ENCODE peak calls at places on chromosome 4, in seven cellular contexts. X is fibroblast of the aortic adventitia, O is RPMI7951, Z is NCI-H1092, N is suprapubic skin, L is GM23248, S is choroid plexus epithelial cell. K is an unnamed sample.

GRCh38 chr4:53507671-53508286 is 83.5 kb downstream of the LNX1 start:
- DNase-seq in X (peak), O (peak), N (no peak), L (peak), Z (no peak), S (peak), K (peak)

GRCh38 chr4:129675036-129675435 is 579.1 kb downstream of the C4orf33 start:
- DNase-seq in L (no peak), Z (no peak), S (no peak), O (no peak), X (no peak), N (no peak), K (no peak)

GRCh38 chr4:117134386-117134785 is 49.0 kb upstream of the TRAM1L1 start:
- DNase-seq in Z (no peak), L (peak), N (no peak), O (peak), S (peak), X (peak), K (peak)

GRCh38 chr4:9866931-9867330 is 85.5 kb downstream of the DRD5 start:
- DNase-seq in O (no peak), Z (no peak), N (no peak), S (no peak), L (no peak), X (no peak), K (no peak)

GRCh38 chr4:40193018-40193571 is 3.7 kb upstream of the RHOH start:
- DNase-seq in S (no peak), X (no peak), L (no peak), O (no peak), N (no peak), Z (no peak), K (no peak)

GRCh38 chr4:83219344-83219990 is 65.1 kb downstream of the COQ2 start:
- DNase-seq in S (no peak), N (no peak), X (peak), Z (no peak), O (peak), L (peak), K (no peak)

GRCh38 chr4:72312032-72312650 is 256.9 kb downstream of the ADAMTS3 start:
- DNase-seq in X (peak), Z (no peak), O (peak), L (peak), N (peak), S (peak), K (peak)

GRCh38 chr4:179625391-179625790 is 2183.2 kb upstream of the AGA start:
- DNase-seq in X (peak), O (peak), N (no peak), Z (no peak), S (peak), L (peak), K (no peak)

GRCh38 chr4:43330288-43330687 is 437.8 kb downstream of the GRXCR1 start:
- DNase-seq in S (peak), L (peak), Z (no peak), X (peak), O (peak), N (no peak), K (no peak)

GRCh38 chr4:75490155-75490554 is 24.0 kb downstream of the RCHY1 start:
- DNase-seq in L (peak), S (peak), Z (no peak), O (no peak), N (no peak), X (peak), K (no peak)

GRCh38 chr4:94933799-94934198 is 176.0 kb downstream of the BMPR1B start:
- DNase-seq in N (no peak), O (no peak), L (no peak), Z (no peak), S (peak), X (peak), K (no peak)

GRCh38 chr4:6104541-6105130 is 86.4 kb upstream of the C4orf50 start:
- DNase-seq in O (no peak), Z (no peak), L (no peak), N (peak), X (no peak), S (no peak), K (no peak)

GRCh38 chr4:18860836-18861530 is 839.4 kb upstream of the LCORL start:
- DNase-seq in L (no peak), N (no peak), X (no peak), O (no peak), Z (no peak), S (no peak), K (no peak)

GRCh38 chr4:44660396-44660795 is 9.0 kb upstream of the YIPF7 start:
- DNase-seq in Z (no peak), N (no peak), S (no peak), L (peak), O (peak), X (no peak), K (no peak)

GRCh38 chr4:75733369-75733768 is 9.0 kb downstream of the USO1 start:
- DNase-seq in O (no peak), X (no peak), N (no peak), Z (no peak), L (peak), S (peak), K (no peak)

GRCh38 chr4:89293299-89293698 is 14.3 kb downstream of the GPRIN3 start:
- DNase-seq in O (no peak), S (no peak), Z (no peak), L (no peak), X (no peak), N (no peak), K (no peak)

GRCh38 chr4:104868533-104868932 is 278.1 kb upstream of the TET2 start:
- DNase-seq in O (no peak), X (no peak), L (no peak), S (no peak), Z (no peak), N (no peak), K (no peak)

GRCh38 chr4:104501290-104501689 is 6.6 kb upstream of the CXXC4 start:
- DNase-seq in O (no peak), L (no peak), N (no peak), X (no peak), S (no peak), Z (no peak), K (peak)

GRCh38 chr4:37879365-37879764 is 11.5 kb upstream of the TBC1D1 start:
- DNase-seq in S (no peak), X (no peak), L (no peak), O (no peak), Z (no peak), N (no peak), K (no peak)

GRCh38 chr4:157270108-157270507 is 49.6 kb downstream of the GRIA2 start:
- DNase-seq in L (no peak), N (no peak), S (no peak), X (no peak), O (no peak), Z (no peak), K (peak)

GRCh38 chr4:103786014-103786413 is 66.2 kb upstream of the TACR3 start:
- DNase-seq in N (no peak), Z (peak), X (peak), L (peak), O (peak), S (peak), K (peak)

GRCh38 chr4:176638992-176639391 is 153.7 kb downstream of the VEGFC start:
- DNase-seq in O (no peak), S (peak), Z (no peak), L (peak), X (no peak), N (no peak), K (no peak)

GRCh38 chr4:108775921-108776320 is 13.1 kb upstream of the ETNPPL start:
- DNase-seq in Z (no peak), N (no peak), S (no peak), X (no peak), L (no peak), O (no peak), K (no peak)

GRCh38 chr4:20299515-20299914 is 47.8 kb downstream of the SLIT2 start:
- DNase-seq in O (peak), S (peak), L (peak), X (peak), N (no peak), Z (no peak), K (peak)

GRCh38 chr4:146245246-146245645 is 30.9 kb downstream of the REELD1 start:
- DNase-seq in L (peak), O (no peak), N (no peak), X (peak), S (no peak), Z (no peak), K (no peak)

GRCh38 chr4:141643557-141643956 is 7.2 kb downstream of the IL15 start:
- DNase-seq in X (peak), Z (no peak), S (peak), O (peak), N (no peak), L (peak), K (no peak)

GRCh38 chr4:62928483-62928882 is 1480.8 kb downstream of the TECRL start:
- DNase-seq in L (no peak), S (no peak), Z (no peak), O (no peak), X (no peak), N (no peak), K (no peak)

GRCh38 chr4:145769450-145770037 is 89.6 kb downstream of the C4orf51 start:
- DNase-seq in N (no peak), O (no peak), Z (no peak), S (no peak), L (no peak), X (no peak), K (no peak)

GRCh38 chr4:52299120-52299519 is 248.0 kb downstream of the SPATA18 start:
- DNase-seq in X (no peak), S (no peak), L (peak), O (no peak), N (no peak), Z (no peak), K (no peak)

GRCh38 chr4:79652232-79652631 is 244.2 kb upstream of the GK2 start:
- DNase-seq in N (no peak), Z (no peak), O (no peak), X (peak), L (peak), S (peak), K (peak)

GRCh38 chr4:15557806-15558550 is 88.3 kb downstream of the CC2D2A start:
- DNase-seq in X (no peak), N (no peak), O (no peak), Z (no peak), S (no peak), L (no peak), K (no peak)

GRCh38 chr4:140018931-140019618 is 134.9 kb downstream of the MAML3 start:
- DNase-seq in X (no peak), L (peak), N (no peak), O (no peak), S (no peak), Z (peak), K (peak)

GRCh38 chr4:53346920-53347852 is 18.7 kb downstream of the SCFD2 start:
- DNase-seq in S (no peak), L (peak), Z (no peak), X (peak), O (peak), N (no peak), K (no peak)

GRCh38 chr4:84482564-84483563 is 16.2 kb downstream of the NKX6-1 start:
- DNase-seq in S (peak), X (no peak), Z (no peak), O (no peak), N (no peak), L (peak), K (no peak)

GRCh38 chr4:22187203-22187835 is 238.7 kb upstream of the KCNIP4 start:
- DNase-seq in L (no peak), O (no peak), Z (no peak), N (no peak), X (no peak), S (no peak), K (peak)

GRCh38 chr4:126071346-126072333 is 756.9 kb downstream of the FAT4 start:
- DNase-seq in N (no peak), S (peak), Z (peak), L (peak), O (peak), X (peak), K (peak)

K was measured in NCI-H2081.